ENCODE peak calls at places on chromosomes 6 and 20, in four cellular contexts. One of them, this sample, is unnamed.

GRCh38 chr6:159505140-159505922 is 187.7 kb downstream of the SOD2 start:
- DNase-seq in A549: no peak
- DNase-seq in SK-N-SH: no peak
- DNase-seq in HepG2: no peak
- DNase-seq in this sample: no peak

GRCh38 chr6:168179702-168180382 is 100.8 kb upstream of the FRMD1 start:
- DNase-seq in A549: no peak
- DNase-seq in SK-N-SH: no peak
- DNase-seq in HepG2: no peak
- DNase-seq in this sample: no peak

GRCh38 chr6:22590423-22590822 is 21.1 kb downstream of the HDGFL1 start:
- DNase-seq in A549: no peak
- DNase-seq in SK-N-SH: peak; percentile 39
- DNase-seq in HepG2: no peak
- DNase-seq in this sample: no peak

GRCh38 chr20:52054123-52054522 is 137.5 kb downstream of the ZFP64 start:
- DNase-seq in A549: no peak
- DNase-seq in SK-N-SH: no peak
- DNase-seq in HepG2: no peak
- DNase-seq in this sample: no peak

GRCh38 chr6:44219053-44219814 is 2.5 kb downstream of the MYMX start:
- DNase-seq in A549: peak; percentile 57
- DNase-seq in SK-N-SH: peak; percentile 92
- DNase-seq in HepG2: peak; percentile 80
- DNase-seq in this sample: no peak

GRCh38 chr20:4171538-4172116 is 156.3 kb upstream of the RNF24 start:
- DNase-seq in A549: peak; percentile 75
- DNase-seq in SK-N-SH: peak; percentile 49
- DNase-seq in HepG2: peak; percentile 98
- DNase-seq in this sample: no peak

GRCh38 chr20:9241232-9241692 is 172.4 kb downstream of the PLCB4 start:
- DNase-seq in A549: peak; percentile 39
- DNase-seq in SK-N-SH: no peak
- DNase-seq in HepG2: no peak
- DNase-seq in this sample: no peak

GRCh38 chr6:14458669-14459266 is 341.2 kb downstream of the CD83 start:
- DNase-seq in A549: peak; percentile 13
- DNase-seq in SK-N-SH: no peak
- DNase-seq in HepG2: no peak
- DNase-seq in this sample: no peak

GRCh38 chr6:111555041-111555440 is 50.6 kb downstream of the TRAF3IP2 start:
- DNase-seq in A549: no peak
- DNase-seq in SK-N-SH: no peak
- DNase-seq in HepG2: no peak
- DNase-seq in this sample: no peak

GRCh38 chr6:126767741-126768140 is 350.7 kb upstream of the RSPO3 start:
- DNase-seq in A549: no peak
- DNase-seq in SK-N-SH: no peak
- DNase-seq in HepG2: no peak
- DNase-seq in this sample: no peak

GRCh38 chr20:9220874-9221547 is 152.1 kb downstream of the PLCB4 start:
- DNase-seq in A549: no peak
- DNase-seq in SK-N-SH: no peak
- DNase-seq in HepG2: no peak
- DNase-seq in this sample: no peak

GRCh38 chr20:44648579-44648978 is 2.9 kb downstream of the ADA start:
- DNase-seq in A549: no peak
- DNase-seq in SK-N-SH: no peak
- DNase-seq in HepG2: peak; percentile 35
- DNase-seq in this sample: no peak

GRCh38 chr6:27861276-27861840 is 50.8 kb downstream of the OR2B2 start:
- DNase-seq in A549: no peak
- DNase-seq in SK-N-SH: no peak
- DNase-seq in HepG2: no peak
- DNase-seq in this sample: no peak

GRCh38 chr20:32509639-32510066 is 75.5 kb downstream of the NOL4L start:
- DNase-seq in A549: peak; percentile 23
- DNase-seq in SK-N-SH: peak; percentile 75
- DNase-seq in HepG2: peak; percentile 91
- DNase-seq in this sample: no peak

GRCh38 chr6:53335224-53335994 is 13.3 kb downstream of the ELOVL5 start:
- DNase-seq in A549: no peak
- DNase-seq in SK-N-SH: no peak
- DNase-seq in HepG2: no peak
- DNase-seq in this sample: peak; percentile 88

GRCh38 chr6:170344631-170345576 is 38.3 kb downstream of the FAM120B start:
- DNase-seq in A549: peak; percentile 73
- DNase-seq in SK-N-SH: no peak
- DNase-seq in HepG2: peak; percentile 55
- DNase-seq in this sample: peak; percentile 20

GRCh38 chr6:167404385-167405049 is 79.6 kb downstream of the TTLL2 start:
- DNase-seq in A549: no peak
- DNase-seq in SK-N-SH: no peak
- DNase-seq in HepG2: no peak
- DNase-seq in this sample: no peak

GRCh38 chr6:90025418-90026089 is 131.3 kb downstream of the GJA10 start:
- DNase-seq in A549: peak; percentile 5
- DNase-seq in SK-N-SH: peak; percentile 59
- DNase-seq in HepG2: no peak
- DNase-seq in this sample: no peak
- TF ChIP-seq PBX3 in A549: no peak
- TF ChIP-seq PBX3 in SK-N-SH: peak; percentile 98
- TF ChIP-seq PBX3 in HepG2: no peak
- TF ChIP-seq PBX3 in this sample: no peak

GRCh38 chr20:37155987-37156386 is 23.1 kb upstream of the RPN2 start:
- DNase-seq in A549: no peak
- DNase-seq in SK-N-SH: no peak
- DNase-seq in HepG2: peak; percentile 43
- DNase-seq in this sample: no peak

GRCh38 chr20:37158248-37158647 is 20.9 kb upstream of the RPN2 start:
- DNase-seq in A549: no peak
- DNase-seq in SK-N-SH: no peak
- DNase-seq in HepG2: no peak
- DNase-seq in this sample: no peak

GRCh38 chr20:37152284-37152683 is 26.8 kb upstream of the RPN2 start:
- DNase-seq in A549: no peak
- DNase-seq in SK-N-SH: no peak
- DNase-seq in HepG2: peak; percentile 71
- DNase-seq in this sample: no peak

GRCh38 chr20:37151529-37151928 is 27.6 kb upstream of the RPN2 start:
- DNase-seq in A549: no peak
- DNase-seq in SK-N-SH: no peak
- DNase-seq in HepG2: no peak
- DNase-seq in this sample: no peak

GRCh38 chr20:37154684-37155298 is 24.3 kb upstream of the RPN2 start:
- DNase-seq in A549: no peak
- DNase-seq in SK-N-SH: no peak
- DNase-seq in HepG2: no peak
- DNase-seq in this sample: no peak
- TF ChIP-seq PBX3 in A549: no peak
- TF ChIP-seq PBX3 in SK-N-SH: no peak
- TF ChIP-seq PBX3 in HepG2: no peak
- TF ChIP-seq PBX3 in this sample: no peak

GRCh38 chr20:39849664-39850063 is 839.4 kb downstream of the MAFB start:
- DNase-seq in A549: no peak
- DNase-seq in SK-N-SH: peak; percentile 70
- DNase-seq in HepG2: no peak
- DNase-seq in this sample: no peak
- TF ChIP-seq PBX3 in A549: no peak
- TF ChIP-seq PBX3 in SK-N-SH: peak; percentile 69
- TF ChIP-seq PBX3 in HepG2: no peak
- TF ChIP-seq PBX3 in this sample: no peak

DNA sequence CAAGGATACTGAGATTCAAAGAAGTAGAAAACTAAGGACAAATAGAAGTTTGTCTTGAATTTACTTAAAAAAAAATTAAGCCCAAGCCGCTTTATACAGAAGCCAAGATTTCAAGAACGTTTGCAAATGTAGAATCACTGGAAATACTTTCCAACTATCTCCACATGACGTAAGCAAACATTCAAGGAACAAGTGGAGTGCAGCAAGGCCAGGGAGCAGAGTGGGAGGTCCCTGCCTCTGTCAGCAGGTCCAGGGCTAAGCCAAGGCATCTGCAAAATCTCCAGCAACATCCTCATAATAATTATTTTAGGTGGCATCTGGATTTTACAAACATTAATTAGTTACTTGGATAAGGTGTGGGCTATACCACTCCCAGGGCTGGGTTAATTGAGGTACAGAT is 60.1 kb upstream of the AKIRIN2 start:
- DNase-seq in A549: no peak
- DNase-seq in SK-N-SH: peak; percentile 18
- DNase-seq in HepG2: no peak
- DNase-seq in this sample: no peak
- TF ChIP-seq PBX3 in A549: no peak
- TF ChIP-seq PBX3 in SK-N-SH: no peak
- TF ChIP-seq PBX3 in HepG2: no peak
- TF ChIP-seq PBX3 in this sample: no peak

GRCh38 chr6:154930490-154930889 is 64.6 kb upstream of the TIAM2 start:
- DNase-seq in A549: no peak
- DNase-seq in SK-N-SH: no peak
- DNase-seq in HepG2: no peak
- DNase-seq in this sample: no peak
- TF ChIP-seq PBX3 in A549: no peak
- TF ChIP-seq PBX3 in SK-N-SH: no peak
- TF ChIP-seq PBX3 in HepG2: no peak
- TF ChIP-seq PBX3 in this sample: no peak

GRCh38 chr6:107542170-107542569 is 52.3 kb downstream of the SOBP start:
- DNase-seq in A549: no peak
- DNase-seq in SK-N-SH: no peak
- DNase-seq in HepG2: no peak
- DNase-seq in this sample: no peak

GRCh38 chr6:107540465-107540857 is 50.5 kb downstream of the SOBP start:
- DNase-seq in A549: no peak
- DNase-seq in SK-N-SH: no peak
- DNase-seq in HepG2: peak; percentile 95
- DNase-seq in this sample: no peak

GRCh38 chr6:107545761-107546160 is 55.8 kb downstream of the SOBP start:
- DNase-seq in A549: no peak
- DNase-seq in SK-N-SH: no peak
- DNase-seq in HepG2: no peak
- DNase-seq in this sample: no peak

GRCh38 chr6:107543567-107543966 is 53.6 kb downstream of the SOBP start:
- DNase-seq in A549: no peak
- DNase-seq in SK-N-SH: no peak
- DNase-seq in HepG2: no peak
- DNase-seq in this sample: no peak

GRCh38 chr6:107543088-107543487 is 53.2 kb downstream of the SOBP start:
- DNase-seq in A549: no peak
- DNase-seq in SK-N-SH: no peak
- DNase-seq in HepG2: no peak
- DNase-seq in this sample: no peak
- TF ChIP-seq PBX3 in A549: no peak
- TF ChIP-seq PBX3 in SK-N-SH: no peak
- TF ChIP-seq PBX3 in HepG2: no peak
- TF ChIP-seq PBX3 in this sample: no peak

This sample was measured in GM12878.